ENCODE peak calls at places on chromosome 1, in six cellular contexts. G is vagina, L is mammary epithelial cell, C is breast epithelium, J is hepatic stellate cell, V is midbrain. N is an unnamed sample.
A peak's percentile ranks its signal among the peaks of the same experiment; 100 is the strongest.

GRCh38 chr1:55781944-55782482 is 566.8 kb upstream of the USP24 start:
- DNase-seq in J (peak; percentile 19), V (peak; percentile 8), G (no peak), L (peak; percentile 83), C (no peak), N (no peak)

GRCh38 chr1:199041173-199041914 is 402.5 kb downstream of the PTPRC start:
- DNase-seq in C (no peak), V (no peak), L (no peak), J (no peak), G (no peak), N (no peak)

GRCh38 chr1:157147906-157148717 is 9.9 kb upstream of the ETV3 start:
- DNase-seq in J (no peak), L (no peak), G (no peak), V (peak; percentile 22), C (no peak), N (no peak)

GRCh38 chr1:230057681-230058565 is 9.1 kb upstream of the GALNT2 start:
- DNase-seq in G (no peak), C (no peak), V (no peak), J (no peak), L (no peak), N (no peak)

GRCh38 chr1:200090252-200091159 is 63.0 kb downstream of the NR5A2 start:
- DNase-seq in G (no peak), V (no peak), J (no peak), L (peak; percentile 18), C (no peak), N (no peak)

GRCh38 chr1:110582378-110582777 is 23.8 kb downstream of the KCNA2 start:
- DNase-seq in V (no peak), L (no peak), J (no peak), G (no peak), C (no peak), N (no peak)

GRCh38 chr1:233620065-233620464 is 6.2 kb downstream of the KCNK1 start:
- DNase-seq in L (no peak), C (no peak), G (no peak), V (no peak), J (no peak), N (no peak)

GRCh38 chr1:204826970-204827369 is 43.7 kb upstream of the NFASC start:
- DNase-seq in L (no peak), V (no peak), G (no peak), C (no peak), J (no peak), N (peak; percentile 87)

GRCh38 chr1:234820597-234820996 is 210.6 kb upstream of the IRF2BP2 start:
- DNase-seq in L (no peak), G (no peak), C (no peak), V (no peak), J (no peak), N (no peak)

GRCh38 chr1:208258277-208258676 is 14.1 kb upstream of the PLXNA2 start:
- DNase-seq in L (no peak), G (no peak), C (no peak), V (no peak), J (no peak), N (no peak)

GRCh38 chr1:184524248-184524647 is 137.4 kb downstream of the C1orf21 start:
- DNase-seq in V (no peak), L (no peak), J (no peak), C (no peak), G (no peak), N (no peak)

GRCh38 chr1:20126806-20127440 is 7.6 kb upstream of the PLA2G2D start:
- DNase-seq in G (no peak), C (peak; percentile 38), L (no peak), J (no peak), V (no peak), N (no peak)

GRCh38 chr1:89635825-89636815 is 3.2 kb downstream of the LRRC8C start:
- DNase-seq in G (no peak), J (no peak), V (no peak), C (no peak), L (peak; percentile 65), N (no peak)

GRCh38 chr1:74767490-74767889 is 34.5 kb downstream of the TYW3 start:
- DNase-seq in C (no peak), V (no peak), L (peak; percentile 1), G (no peak), J (no peak), N (no peak)

GRCh38 chr1:212077028-212077427 is 41.5 kb downstream of the DTL start:
- DNase-seq in G (no peak), V (no peak), J (no peak), C (no peak), L (peak; percentile 76), N (no peak)

GRCh38 chr1:6011161-6011945 is 19.1 kb upstream of the NPHP4 start:
- DNase-seq in L (no peak), V (no peak), J (no peak), G (no peak), C (no peak), N (no peak)

GRCh38 chr1:87804128-87804527 is 475.4 kb downstream of the LMO4 start:
- DNase-seq in G (no peak), L (no peak), V (no peak), C (no peak), J (no peak), N (no peak)

GRCh38 chr1:69846267-69846666 is 278.5 kb downstream of the LRRC7 start:
- DNase-seq in L (no peak), G (no peak), J (no peak), C (no peak), V (no peak), N (no peak)

GRCh38 chr1:161115132-161115711 is 2.6 kb downstream of the PFDN2 start:
- DNase-seq in L (peak; percentile 99), C (no peak), V (no peak), G (no peak), J (no peak), N (no peak)

GRCh38 chr1:183105449-183105848 is 80.6 kb upstream of the LAMC2 start:
- DNase-seq in J (peak; percentile 9), G (no peak), C (no peak), L (no peak), V (no peak), N (no peak)